ENCODE peak calls at places on chromosomes 16 and 17, in eight cellular contexts. F, V, U, E, Q, P, L and G are unnamed samples.
A peak's percentile ranks its signal among the peaks of the same experiment; 100 is the strongest.

GRCh38 chr17:57948555-57949420 is 6.4 kb downstream of the CUEDC1 start:
- DNase-seq in P (peak; percentile 99), E (no peak), V (no peak), F (no peak), U (peak; percentile 98), L (no peak), Q (peak; percentile 82), G (peak; percentile 99)

GRCh38 chr17:78315355-78316114 is 44.3 kb downstream of the SOCS3 start:
- DNase-seq in V (no peak), U (peak; percentile 97), P (peak; percentile 98), E (no peak), F (no peak), Q (peak; percentile 94), L (no peak), G (peak; percentile 90)

GRCh38 chr17:69960755-69961154 is 114.3 kb upstream of the KCNJ16 start:
- DNase-seq in Q (peak; percentile 3), L (no peak), P (no peak), V (no peak), U (no peak), E (no peak), F (no peak), G (no peak)

GRCh38 chr17:20922128-20922670 is 120.6 kb downstream of the USP22 start:
- DNase-seq in P (peak; percentile 50), E (no peak), Q (peak; percentile 40), F (no peak), U (peak; percentile 72), L (no peak), V (no peak), G (no peak)

GRCh38 chr17:43155666-43156065 is 15.3 kb upstream of the NBR1 start:
- DNase-seq in V (no peak), P (no peak), Q (no peak), E (no peak), F (no peak), U (no peak), L (no peak), G (no peak)

GRCh38 chr17:73952136-73952497 is 251.4 kb upstream of the RPL38 start:
- DNase-seq in E (no peak), F (peak; percentile 64), V (peak; percentile 14), Q (no peak), P (no peak), U (no peak), L (no peak), G (no peak)

GRCh38 chr17:17079336-17079735 is 37.1 kb downstream of the MPRIP start:
- DNase-seq in V (no peak), U (no peak), Q (no peak), P (no peak), F (no peak), E (no peak), L (no peak), G (no peak)

GRCh38 chr16:88856122-88856827 is 472 bp downstream of the GALNS start:
- DNase-seq in F (no peak), E (no peak), P (peak; percentile 20), U (no peak), L (no peak), V (no peak), Q (no peak), G (peak; percentile 14)

GRCh38 chr16:66800856-66801255 is 528 bp downstream of the TERB1 start:
- DNase-seq in Q (no peak), P (no peak), U (no peak), V (no peak), L (no peak), F (no peak), E (no peak), G (no peak)

GRCh38 chr17:7656958-7657715 is 6.4 kb downstream of the ATP1B2 start:
- DNase-seq in V (peak; percentile 57), U (no peak), P (no peak), Q (peak; percentile 64), F (no peak), L (no peak), E (no peak), G (no peak)

GRCh38 chr16:78894872-78895271 is 705.7 kb downstream of the MAF start:
- DNase-seq in P (no peak), V (no peak), E (peak; percentile 6), Q (no peak), L (no peak), U (no peak), F (no peak), G (no peak)

GRCh38 chr16:88374736-88375135 is 8.0 kb upstream of the ZNF469 start:
- DNase-seq in Q (no peak), L (no peak), U (no peak), F (no peak), E (no peak), P (no peak), V (no peak), G (no peak)

GRCh38 chr17:20063665-20064648 is 54.8 kb downstream of the SPECC1 start:
- DNase-seq in P (peak; percentile 70), L (no peak), F (no peak), V (peak; percentile 51), U (peak; percentile 97), Q (peak; percentile 95), E (no peak), G (peak; percentile 78)

GRCh38 chr17:1629647-1630310 is 1.1 kb upstream of the SLC43A2 start:
- DNase-seq in P (peak; percentile 52), U (peak; percentile 31), L (peak; percentile 54), E (peak; percentile 42), F (peak; percentile 56), V (no peak), Q (peak; percentile 65), G (peak; percentile 57)

GRCh38 chr17:46841561-46842379 is 9.6 kb upstream of the WNT9B start:
- DNase-seq in P (peak; percentile 41), E (no peak), V (no peak), Q (no peak), L (peak; percentile 22), U (no peak), F (no peak), G (no peak)

GRCh38 chr16:84847554-84848415 is 28.0 kb downstream of the CRISPLD2 start:
- DNase-seq in F (no peak), L (no peak), Q (no peak), P (no peak), E (no peak), V (no peak), U (no peak), G (no peak)

GRCh38 chr17:31690118-31690517 is 168.9 kb downstream of the COPRS start:
- DNase-seq in L (no peak), Q (no peak), V (no peak), E (no peak), U (no peak), P (peak; percentile 68), F (no peak), G (no peak)

GRCh38 chr16:26276289-26276688 is 584.5 kb downstream of the HS3ST4 start:
- DNase-seq in P (no peak), U (no peak), L (no peak), F (no peak), E (no peak), V (no peak), Q (no peak), G (no peak)

GRCh38 chr17:61410555-61411089 is 11.0 kb downstream of the TBX2 start:
- DNase-seq in P (peak; percentile 91), V (no peak), U (peak; percentile 84), Q (peak; percentile 65), L (peak; percentile 50), F (peak; percentile 80), E (peak; percentile 32), G (peak; percentile 93)

GRCh38 chr16:78485188-78485898 is 385.9 kb downstream of the WWOX start:
- DNase-seq in U (no peak), E (no peak), V (no peak), Q (no peak), F (no peak), L (no peak), P (no peak), G (no peak)

GRCh38 chr17:3888343-3889171 is 4.3 kb downstream of the CAMKK1 start:
- DNase-seq in P (peak; percentile 96), U (peak; percentile 96), E (no peak), F (peak; percentile 84), L (no peak), Q (peak; percentile 96), V (peak; percentile 88), G (peak; percentile 91)

GRCh38 chr17:42857389-42857788 is 6.4 kb downstream of the AOC3 start:
- DNase-seq in U (no peak), F (no peak), L (no peak), P (no peak), Q (no peak), E (no peak), V (no peak), G (no peak)

GRCh38 chr17:39139137-39139516 is 12.3 kb downstream of the PLXDC1 start:
- DNase-seq in V (no peak), Q (peak; percentile 46), L (no peak), U (peak; percentile 86), E (no peak), F (no peak), P (peak; percentile 97), G (peak; percentile 75)

GRCh38 chr17:73131993-73132595 is 32.7 kb upstream of the SSTR2 start:
- DNase-seq in P (no peak), F (no peak), U (no peak), Q (no peak), L (no peak), V (no peak), E (no peak), G (no peak)